ENCODE peak calls at places on chromosomes 5 and 9, in six cellular contexts. T is T-helper 17 cell, M is gastroesophageal sphincter, N is T-cell, S is natural killer cell, A is A549. R is an unnamed sample.

GRCh38 chr5:132947661-132948060 is 15.8 kb downstream of the AFF4 start:
- ATAC-seq in T (no peak), M (no peak), N (no peak), S (no peak), A (no peak), R (no peak)

GRCh38 chr5:68332546-68332945 is 117.0 kb downstream of the PIK3R1 start:
- ATAC-seq in T (no peak), M (no peak), N (no peak), S (peak), A (no peak), R (no peak)

GRCh38 chr9:36363448-36363847 is 36.6 kb downstream of the RNF38 start:
- ATAC-seq in T (no peak), M (no peak), N (no peak), S (no peak), A (no peak), R (no peak)

GRCh38 chr9:114894206-114894605 is 36.2 kb downstream of the TNFSF8 start:
- ATAC-seq in T (no peak), M (no peak), N (no peak), S (no peak), A (no peak), R (no peak)

GRCh38 chr9:127133739-127134167 is 11.3 kb upstream of the ANGPTL2 start:
- ATAC-seq in T (no peak), M (peak), N (no peak), S (no peak), A (no peak), R (no peak)

GRCh38 chr9:96495341-96495740 is 45.4 kb downstream of the HABP4 start:
- ATAC-seq in T (no peak), M (no peak), N (no peak), S (no peak), A (no peak), R (no peak)

GRCh38 chr9:136352682-136353081 is 10.9 kb downstream of the DNLZ start:
- ATAC-seq in T (peak), M (no peak), N (no peak), S (no peak), A (no peak), R (no peak)

GRCh38 chr9:38671372-38671731 is 48.6 kb downstream of the FAM240B start:
- ATAC-seq in T (no peak), M (no peak), N (no peak), S (no peak), A (no peak), R (no peak)

GRCh38 chr5:77322406-77322805 is 111.9 kb downstream of the PDE8B start:
- ATAC-seq in T (no peak), M (no peak), N (no peak), S (no peak), A (no peak), R (no peak)

GRCh38 chr5:34789021-34789531 is 49.9 kb upstream of the TTC23L start:
- ATAC-seq in T (no peak), M (peak), N (no peak), S (no peak), A (peak), R (no peak)

GRCh38 chr9:136711751-136712689 is at the start of gene DIPK1B:
- ATAC-seq in T (peak), M (no peak), N (peak), S (peak), A (peak), R (no peak)